ENCODE peak calls at places on chromosomes 12 and 14, in six cellular contexts. One of them, this sample, is unnamed.

GRCh38 chr12:129381717-129382116 is 522.1 kb downstream of the TMEM132D start:
- DNase-seq in endodermal cell: no peak
- DNase-seq in neural crest cell: no peak
- DNase-seq in WTC11: no peak
- DNase-seq in stomach: no peak
- DNase-seq in endothelial cell: no peak
- DNase-seq in this sample: no peak

GRCh38 chr12:45893240-45893639 is 97.1 kb downstream of the SCAF11 start:
- DNase-seq in endodermal cell: peak; percentile 80
- DNase-seq in neural crest cell: peak; percentile 18
- DNase-seq in WTC11: no peak
- DNase-seq in stomach: no peak
- DNase-seq in endothelial cell: no peak
- DNase-seq in this sample: no peak

GRCh38 chr12:122368361-122369073 is 54.0 kb downstream of the CLIP1 start:
- DNase-seq in endodermal cell: peak; percentile 46
- DNase-seq in neural crest cell: no peak
- DNase-seq in WTC11: no peak
- DNase-seq in stomach: no peak
- DNase-seq in endothelial cell: no peak
- DNase-seq in this sample: no peak

GRCh38 chr12:50589650-50590435 is 85.1 kb downstream of the DIP2B start:
- DNase-seq in endodermal cell: no peak
- DNase-seq in neural crest cell: no peak
- DNase-seq in WTC11: no peak
- DNase-seq in stomach: no peak
- DNase-seq in endothelial cell: no peak
- DNase-seq in this sample: no peak

GRCh38 chr14:51081209-51081608 is 13.7 kb downstream of the TRIM9 start:
- DNase-seq in endodermal cell: no peak
- DNase-seq in neural crest cell: no peak
- DNase-seq in WTC11: no peak
- DNase-seq in stomach: no peak
- DNase-seq in endothelial cell: no peak
- DNase-seq in this sample: no peak

GRCh38 chr14:76882646-76883045 is 56.4 kb downstream of the LRRC74A start:
- DNase-seq in endodermal cell: no peak
- DNase-seq in neural crest cell: no peak
- DNase-seq in WTC11: no peak
- DNase-seq in stomach: no peak
- DNase-seq in endothelial cell: no peak
- DNase-seq in this sample: no peak

GRCh38 chr14:103520657-103521437 is 1.8 kb downstream of the CKB start:
- DNase-seq in endodermal cell: peak; percentile 94
- DNase-seq in neural crest cell: peak; percentile 81
- DNase-seq in WTC11: peak; percentile 79
- DNase-seq in stomach: peak; percentile 87
- DNase-seq in endothelial cell: peak; percentile 68
- DNase-seq in this sample: peak; percentile 86

GRCh38 chr12:111570090-111570961 is 28.8 kb downstream of the ATXN2 start:
- DNase-seq in endodermal cell: no peak
- DNase-seq in neural crest cell: no peak
- DNase-seq in WTC11: no peak
- DNase-seq in stomach: no peak
- DNase-seq in endothelial cell: no peak
- DNase-seq in this sample: no peak

GRCh38 chr12:124621296-124621660 is 53.9 kb upstream of the NCOR2 start:
- DNase-seq in endodermal cell: peak; percentile 85
- DNase-seq in neural crest cell: no peak
- DNase-seq in WTC11: peak; percentile 38
- DNase-seq in stomach: no peak
- DNase-seq in endothelial cell: no peak
- DNase-seq in this sample: no peak

DNA sequence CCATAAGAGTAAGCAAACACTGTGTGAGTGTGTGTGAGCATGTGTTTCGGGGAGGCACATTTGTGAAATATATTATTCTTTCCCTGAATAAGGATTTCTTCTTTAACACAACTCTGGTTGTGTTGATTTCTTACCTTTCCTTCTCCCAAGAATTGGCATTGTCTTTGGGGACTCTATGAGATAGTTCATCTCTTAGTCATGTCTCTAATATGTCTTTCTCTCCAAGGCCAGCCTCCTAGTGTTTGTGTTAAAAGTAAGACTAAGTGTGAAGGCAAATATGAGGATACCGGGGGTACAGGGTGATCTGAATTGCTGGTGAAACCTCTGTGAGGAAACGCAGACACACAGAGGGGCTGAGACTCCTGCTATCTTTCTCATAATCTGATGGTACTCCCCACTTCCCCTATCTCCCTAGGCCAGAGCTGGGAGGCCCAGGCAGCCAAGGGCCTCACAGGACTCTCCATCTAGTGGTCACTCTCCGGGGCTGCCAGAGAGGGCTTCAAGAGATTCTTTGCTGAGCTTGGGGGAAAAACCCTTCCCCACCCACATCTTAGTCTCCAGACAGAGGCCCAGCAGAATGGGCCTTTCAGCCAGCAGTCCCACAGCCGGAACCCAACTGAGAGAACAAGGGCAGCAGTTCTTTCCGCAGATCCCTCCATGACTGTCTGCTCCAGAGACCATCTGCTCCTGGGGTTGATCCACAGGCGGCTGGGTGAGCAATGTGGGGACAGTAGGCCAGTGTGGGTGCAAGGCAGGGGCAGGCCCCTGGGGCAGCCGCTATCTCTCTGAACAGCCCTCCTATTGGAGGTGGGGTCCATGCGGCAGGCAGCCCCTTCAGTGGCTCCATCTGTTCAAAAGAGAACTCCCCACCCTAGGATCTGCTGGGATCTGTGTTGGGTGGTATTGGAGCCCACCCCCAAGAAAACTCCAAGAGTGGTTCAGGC is 5.8 kb upstream of the HOXC12 start:
- DNase-seq in endodermal cell: peak; percentile 68
- DNase-seq in neural crest cell: no peak
- DNase-seq in WTC11: no peak
- DNase-seq in stomach: no peak
- DNase-seq in endothelial cell: no peak
- DNase-seq in this sample: no peak
- TF ChIP-seq CTCF in endodermal cell: peak; percentile 38
- TF ChIP-seq CTCF in neural crest cell: no peak
- TF ChIP-seq CTCF in WTC11: no peak
- TF ChIP-seq CTCF in stomach: no peak
- TF ChIP-seq CTCF in endothelial cell: peak; percentile 13
- TF ChIP-seq CTCF in this sample: no peak

DNA sequence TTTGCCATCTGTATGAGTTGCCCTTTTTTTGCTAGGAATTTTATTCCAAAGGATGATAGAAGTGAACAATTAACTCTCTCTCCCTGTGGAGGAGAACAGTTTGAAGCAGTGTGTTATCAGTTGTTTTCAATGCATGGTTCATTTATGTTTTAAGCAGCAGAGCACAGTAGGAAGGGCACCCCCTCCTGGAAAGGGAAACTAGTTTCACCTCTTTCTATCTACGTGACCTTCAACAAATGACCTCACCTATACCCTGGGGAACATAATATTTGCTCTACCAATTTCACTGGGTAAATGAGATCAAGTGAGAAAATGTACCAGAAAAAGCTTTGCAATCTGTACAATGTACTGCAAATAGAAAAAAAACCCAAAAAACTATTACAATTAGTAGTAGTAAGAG is 5.4 kb upstream of the DCP1B start:
- DNase-seq in endodermal cell: no peak
- DNase-seq in neural crest cell: no peak
- DNase-seq in WTC11: no peak
- DNase-seq in stomach: no peak
- DNase-seq in endothelial cell: no peak
- DNase-seq in this sample: no peak
- TF ChIP-seq CTCF in endodermal cell: peak; percentile 77
- TF ChIP-seq CTCF in neural crest cell: no peak
- TF ChIP-seq CTCF in WTC11: no peak
- TF ChIP-seq CTCF in stomach: no peak
- TF ChIP-seq CTCF in endothelial cell: no peak
- TF ChIP-seq CTCF in this sample: no peak

GRCh38 chr14:69152944-69153847 is at the start of gene DCAF5:
- DNase-seq in endodermal cell: peak; percentile 96
- DNase-seq in neural crest cell: peak; percentile 79
- DNase-seq in WTC11: peak; percentile 90
- DNase-seq in stomach: peak; percentile 95
- DNase-seq in endothelial cell: peak; percentile 86
- DNase-seq in this sample: peak; percentile 91
- TF ChIP-seq CTCF in endodermal cell: no peak
- TF ChIP-seq CTCF in neural crest cell: no peak
- TF ChIP-seq CTCF in WTC11: no peak
- TF ChIP-seq CTCF in stomach: no peak
- TF ChIP-seq CTCF in endothelial cell: no peak
- TF ChIP-seq CTCF in this sample: no peak

GRCh38 chr12:48773686-48774085 is 15.2 kb downstream of the ADCY6 start:
- DNase-seq in endodermal cell: no peak
- DNase-seq in neural crest cell: no peak
- DNase-seq in WTC11: no peak
- DNase-seq in stomach: no peak
- DNase-seq in endothelial cell: no peak
- DNase-seq in this sample: no peak

GRCh38 chr12:48768147-48768546 is 20.7 kb downstream of the ADCY6 start:
- DNase-seq in endodermal cell: peak; percentile 80
- DNase-seq in neural crest cell: no peak
- DNase-seq in WTC11: no peak
- DNase-seq in stomach: no peak
- DNase-seq in endothelial cell: no peak
- DNase-seq in this sample: no peak

GRCh38 chr12:48771588-48772112 is 17.2 kb downstream of the ADCY6 start:
- DNase-seq in endodermal cell: no peak
- DNase-seq in neural crest cell: no peak
- DNase-seq in WTC11: no peak
- DNase-seq in stomach: no peak
- DNase-seq in endothelial cell: no peak
- DNase-seq in this sample: no peak

GRCh38 chr12:48768736-48769135 is 20.2 kb downstream of the ADCY6 start:
- DNase-seq in endodermal cell: no peak
- DNase-seq in neural crest cell: no peak
- DNase-seq in WTC11: no peak
- DNase-seq in stomach: no peak
- DNase-seq in endothelial cell: no peak
- DNase-seq in this sample: no peak

DNA sequence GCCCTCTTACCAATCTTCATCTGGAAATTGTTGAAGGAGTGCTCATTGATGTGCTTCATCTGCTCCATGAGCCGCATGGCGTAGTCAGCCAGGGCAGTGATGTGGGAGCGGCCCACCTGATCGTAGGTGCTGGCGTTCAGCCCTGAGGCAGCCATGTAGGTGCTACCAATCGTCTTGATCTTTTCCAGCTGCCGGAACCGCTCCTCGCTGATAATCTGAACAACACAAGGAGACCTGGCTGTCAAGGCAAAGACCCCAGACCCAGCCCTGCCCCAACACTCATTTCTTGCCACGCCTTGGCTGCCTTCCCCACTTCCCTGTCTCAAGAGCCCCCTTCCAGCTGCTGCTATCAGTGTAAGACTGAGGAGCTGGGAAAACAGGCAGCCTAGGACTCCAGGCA is 18.1 kb downstream of the ADCY6 start:
- DNase-seq in endodermal cell: no peak
- DNase-seq in neural crest cell: no peak
- DNase-seq in WTC11: no peak
- DNase-seq in stomach: no peak
- DNase-seq in endothelial cell: no peak
- DNase-seq in this sample: no peak
- TF ChIP-seq CTCF in endodermal cell: no peak
- TF ChIP-seq CTCF in neural crest cell: no peak
- TF ChIP-seq CTCF in WTC11: no peak
- TF ChIP-seq CTCF in stomach: no peak
- TF ChIP-seq CTCF in endothelial cell: no peak
- TF ChIP-seq CTCF in this sample: no peak

DNA sequence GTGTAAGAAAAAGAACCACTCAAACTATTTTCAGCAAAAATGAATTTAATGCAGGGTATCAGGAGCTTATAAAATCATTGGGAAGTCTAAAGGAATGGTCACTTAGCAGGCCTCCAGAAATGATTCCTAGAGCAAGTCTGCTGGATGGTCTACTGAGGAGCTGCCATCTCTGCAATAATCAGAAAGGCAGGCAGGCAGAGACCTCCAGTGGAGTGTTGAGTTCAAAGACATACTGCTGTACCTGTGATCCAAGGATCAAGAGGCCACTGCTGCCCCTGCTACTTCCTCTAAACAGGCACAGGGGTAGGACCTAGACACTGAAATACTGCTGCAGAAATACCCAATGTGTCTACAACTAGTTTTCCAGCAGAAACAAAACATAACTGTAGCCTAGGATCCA is 14.5 kb upstream of the KICS2 start:
- DNase-seq in endodermal cell: no peak
- DNase-seq in neural crest cell: no peak
- DNase-seq in WTC11: no peak
- DNase-seq in stomach: no peak
- DNase-seq in endothelial cell: no peak
- DNase-seq in this sample: no peak
- TF ChIP-seq CTCF in endodermal cell: peak; percentile 26
- TF ChIP-seq CTCF in neural crest cell: no peak
- TF ChIP-seq CTCF in WTC11: no peak
- TF ChIP-seq CTCF in stomach: no peak
- TF ChIP-seq CTCF in endothelial cell: no peak
- TF ChIP-seq CTCF in this sample: no peak

GRCh38 chr14:78904094-78904493 is 733.9 kb downstream of the NRXN3 start:
- DNase-seq in endodermal cell: no peak
- DNase-seq in neural crest cell: no peak
- DNase-seq in WTC11: no peak
- DNase-seq in stomach: no peak
- DNase-seq in endothelial cell: no peak
- DNase-seq in this sample: no peak

GRCh38 chr14:78897443-78897842 is 727.3 kb downstream of the NRXN3 start:
- DNase-seq in endodermal cell: no peak
- DNase-seq in neural crest cell: no peak
- DNase-seq in WTC11: no peak
- DNase-seq in stomach: no peak
- DNase-seq in endothelial cell: no peak
- DNase-seq in this sample: no peak

GRCh38 chr14:78902010-78902623 is 731.9 kb downstream of the NRXN3 start:
- DNase-seq in endodermal cell: peak; percentile 80
- DNase-seq in neural crest cell: peak; percentile 65
- DNase-seq in WTC11: peak; percentile 55
- DNase-seq in stomach: peak; percentile 31
- DNase-seq in endothelial cell: peak; percentile 66
- DNase-seq in this sample: peak; percentile 73
- TF ChIP-seq CTCF in endodermal cell: peak; percentile 92
- TF ChIP-seq CTCF in neural crest cell: peak; percentile 80
- TF ChIP-seq CTCF in WTC11: peak; percentile 52
- TF ChIP-seq CTCF in stomach: no peak
- TF ChIP-seq CTCF in endothelial cell: peak; percentile 84
- TF ChIP-seq CTCF in this sample: peak; percentile 84

This sample was measured in glutamatergic neuron.